ENCODE peak calls at places on chromosomes 3 and 15, in five cellular contexts. Y is adrenal gland; J is stimulated activated CD8-positive, alpha-beta memory T cell treated with anti-CD3 and anti-CD28 coated beads, Interleukin-7, amount 100 ng/mL, for 1 hour; O is Peyer's patch; B is cardiac muscle cell. M is an unnamed sample.

GRCh38 chr3:23629181-23629893 is 176.4 kb upstream of the UBE2E1 start:
- DNase-seq in B (peak; percentile 36), O (no peak), J (no peak), Y (no peak), M (no peak)

GRCh38 chr3:170360476-170360875 is 3.0 kb downstream of the SKIL start:
- DNase-seq in O (no peak), J (no peak), Y (no peak), B (no peak), M (no peak)

GRCh38 chr15:22839046-22839705 is 710 bp downstream of the NIPA2 start:
- DNase-seq in Y (no peak), J (no peak), B (no peak), O (no peak), M (no peak)

GRCh38 chr3:58116161-58116955 is 94.4 kb downstream of the DNASE1L3 start:
- DNase-seq in O (peak; percentile 83), Y (no peak), J (peak; percentile 13), B (no peak), M (no peak)

GRCh38 chr3:41742127-41742526 is 219.8 kb downstream of the ULK4 start:
- DNase-seq in J (no peak), O (no peak), B (no peak), Y (no peak), M (no peak)

GRCh38 chr3:64861684-64862083 is 173.9 kb upstream of the ADAMTS9 start:
- DNase-seq in J (no peak), Y (no peak), B (no peak), O (no peak), M (no peak)

GRCh38 chr3:129854460-129854859 is 39.1 kb downstream of the TMCC1 start:
- DNase-seq in O (no peak), B (no peak), Y (no peak), J (no peak), M (no peak)

GRCh38 chr3:110686691-110687090 is 384.9 kb upstream of the NECTIN3 start:
- DNase-seq in Y (no peak), B (no peak), O (no peak), J (no peak), M (no peak)

GRCh38 chr3:41640076-41640475 is 321.8 kb downstream of the ULK4 start:
- DNase-seq in B (no peak), J (no peak), Y (no peak), O (no peak), M (no peak)

GRCh38 chr3:105793040-105793439 is 75.8 kb downstream of the CBLB start:
- DNase-seq in J (no peak), Y (no peak), B (no peak), O (no peak), M (no peak)

GRCh38 chr3:123370819-123371218 is 78.1 kb downstream of the ADCY5 start:
- DNase-seq in J (no peak), B (no peak), O (no peak), Y (no peak), M (no peak)

GRCh38 chr3:10521772-10522441 is 16.5 kb upstream of the ATP2B2 start:
- DNase-seq in Y (no peak), B (no peak), O (peak; percentile 17), J (no peak), M (no peak)

GRCh38 chr3:125112981-125113380 is 57.2 kb upstream of the HEG1 start:
- DNase-seq in O (no peak), B (no peak), J (no peak), Y (no peak), M (no peak)

GRCh38 chr3:34683851-34684250 is 885.4 kb downstream of the PDCD6IP start:
- DNase-seq in J (no peak), O (peak; percentile 73), B (peak; percentile 83), Y (peak; percentile 71), M (no peak)

GRCh38 chr15:82951472-82952155 is 906 bp downstream of the HOMER2 start:
- DNase-seq in O (no peak), J (no peak), B (no peak), Y (no peak), M (no peak)

GRCh38 chr3:100136921-100137320 is 22.6 kb upstream of the FILIP1L start:
- DNase-seq in O (no peak), B (no peak), J (no peak), Y (no peak), M (no peak)

GRCh38 chr3:194740859-194741486 is 55.3 kb downstream of the FAM43A start:
- DNase-seq in Y (no peak), O (peak; percentile 28), J (no peak), B (peak; percentile 44), M (no peak)

GRCh38 chr3:58874795-58875194 is 175.0 kb downstream of the CFAP20DC start:
- DNase-seq in J (no peak), O (no peak), B (no peak), Y (no peak), M (no peak)

GRCh38 chr3:111541911-111542483 is at the start of gene CD96:
- DNase-seq in B (no peak), Y (no peak), O (peak; percentile 79), J (peak; percentile 44), M (peak; percentile 62)

GRCh38 chr15:43775411-43775965 is 1.3 kb downstream of the ELL3 start:
- DNase-seq in Y (peak; percentile 68), B (peak; percentile 51), O (peak; percentile 92), J (no peak), M (peak; percentile 72)

GRCh38 chr3:64445318-64446300 is 220.3 kb upstream of the PRICKLE2 start:
- DNase-seq in Y (peak; percentile 39), B (peak; percentile 65), J (no peak), O (no peak), M (no peak)

GRCh38 chr3:131883086-131883485 is 151.7 kb downstream of the CPNE4 start:
- DNase-seq in Y (no peak), B (no peak), J (no peak), O (no peak), M (no peak)

GRCh38 chr15:74062671-74063070 is 19.7 kb downstream of the GOLGA6A start:
- DNase-seq in O (peak; percentile 31), J (no peak), Y (peak; percentile 11), B (no peak), M (no peak)

GRCh38 chr3:183502237-183502636 is 53.3 kb downstream of the KLHL6 start:
- DNase-seq in Y (no peak), J (no peak), O (peak; percentile 5), B (no peak), M (no peak)

GRCh38 chr3:141840737-141841544 is 35.5 kb upstream of the ATP1B3 start:
- DNase-seq in J (no peak), O (no peak), B (no peak), Y (no peak), M (no peak)

GRCh38 chr3:85567074-85567676 is 608.4 kb downstream of the CADM2 start:
- DNase-seq in B (peak; percentile 80), J (no peak), O (no peak), Y (peak; percentile 50), M (no peak)

GRCh38 chr3:155138677-155139076 is 58.6 kb downstream of the MME start:
- DNase-seq in O (peak; percentile 50), B (no peak), J (no peak), Y (no peak), M (no peak)

M was measured in ascending aorta.